ENCODE peak calls at places on chromosome 16, in five cellular contexts. T is mesenchymal stem cell, G is H1, L is IMR-90, M is H9. V is an unnamed sample.

GRCh38 chr16:7871979-7872378 is 539.3 kb downstream of the RBFOX1 start:
- DNase-seq in T (no peak), G (no peak), M (no peak), L (no peak), V (no peak)

GRCh38 chr16:50308237-50308965 is 42.0 kb downstream of the ADCY7 start:
- DNase-seq in G (no peak), T (no peak), M (no peak), L (no peak), V (no peak)

GRCh38 chr16:5176505-5176904 is 78.9 kb upstream of the EEF2KMT start:
- DNase-seq in L (no peak), G (no peak), M (no peak), T (no peak), V (peak; percentile 41)

GRCh38 chr16:19696961-19697360 is 21.1 kb downstream of the KNOP1 start:
- DNase-seq in G (no peak), T (no peak), M (no peak), L (no peak), V (no peak)

GRCh38 chr16:66511615-66512500 is 38.1 kb downstream of the TK2 start:
- DNase-seq in T (peak; percentile 75), G (peak; percentile 74), M (peak; percentile 78), L (peak; percentile 72), V (peak; percentile 92)

GRCh38 chr16:81158964-81159363 is 62.8 kb upstream of the GCSH start:
- DNase-seq in T (no peak), M (no peak), G (no peak), L (no peak), V (no peak)

GRCh38 chr16:19696312-19696711 is 21.7 kb downstream of the KNOP1 start:
- DNase-seq in L (peak; percentile 88), M (no peak), G (no peak), T (peak; percentile 95), V (no peak)

GRCh38 chr16:50809561-50809960 is 67.7 kb downstream of the CYLD start:
- DNase-seq in L (no peak), G (no peak), M (no peak), T (no peak), V (peak; percentile 17)

GRCh38 chr16:138049-138417 is 440 bp downstream of the NPRL3 start:
- DNase-seq in L (no peak), T (peak; percentile 44), G (no peak), M (peak; percentile 36), V (peak; percentile 36)

GRCh38 chr16:72203401-72203800 is 31.4 kb upstream of the PMFBP1 start:
- DNase-seq in M (no peak), L (peak; percentile 4), T (peak; percentile 32), G (no peak), V (no peak)

GRCh38 chr16:990516-991291 is 9.1 kb downstream of the SOX8 start:
- DNase-seq in T (no peak), M (no peak), L (no peak), G (no peak), V (no peak)

GRCh38 chr16:75222271-75222783 is 3.5 kb downstream of the CTRB1 start:
- DNase-seq in T (no peak), G (no peak), L (no peak), M (peak; percentile 26), V (no peak)

GRCh38 chr16:66342294-66342900 is 24.1 kb upstream of the CDH5 start:
- DNase-seq in T (peak; percentile 18), L (no peak), M (peak; percentile 66), G (peak; percentile 39), V (peak; percentile 64)

GRCh38 chr16:70253291-70254094 is 1.8 kb upstream of the EXOSC6 start:
- DNase-seq in T (peak; percentile 72), M (peak; percentile 71), G (no peak), L (peak; percentile 36), V (peak; percentile 76)

GRCh38 chr16:2090819-2091721 is 43.3 kb downstream of the TSC2 start:
- DNase-seq in M (peak; percentile 91), G (peak; percentile 59), L (no peak), T (peak; percentile 79), V (peak; percentile 88)

GRCh38 chr16:75114179-75114945 is 2.2 kb downstream of the LDHD start:
- DNase-seq in M (peak; percentile 46), G (no peak), T (no peak), L (no peak), V (no peak)

GRCh38 chr16:49492090-49492801 is 118.6 kb downstream of the C16orf78 start:
- DNase-seq in M (peak; percentile 80), T (peak; percentile 20), L (no peak), G (peak; percentile 15), V (peak; percentile 71)

GRCh38 chr16:72878301-72879269 is 169.3 kb downstream of the ZFHX3 start:
- DNase-seq in T (peak; percentile 93), M (no peak), G (no peak), L (peak; percentile 75), V (peak; percentile 16)

GRCh38 chr16:11597268-11597690 is 10.6 kb upstream of the LITAF start:
- DNase-seq in T (peak; percentile 68), M (no peak), L (no peak), G (no peak), V (no peak)
- H3K27ac ChIP-seq in T (no peak overlapping the region), M (no peak overlapping the region), L (peak overlapping the region; percentile 56), G (peak overlapping the region; percentile 5), V (no peak overlapping the region)

GRCh38 chr16:14050297-14051027 is 20.7 kb upstream of the MRTFB start:
- DNase-seq in M (peak; percentile 88), L (peak; percentile 14), T (no peak), G (peak; percentile 84), V (peak; percentile 99)
- H4K8ac ChIP-seq in M (no peak overlapping the region), L (no peak overlapping the region), T (no peak overlapping the region), G (no peak overlapping the region), V (no peak overlapping the region)

DNA sequence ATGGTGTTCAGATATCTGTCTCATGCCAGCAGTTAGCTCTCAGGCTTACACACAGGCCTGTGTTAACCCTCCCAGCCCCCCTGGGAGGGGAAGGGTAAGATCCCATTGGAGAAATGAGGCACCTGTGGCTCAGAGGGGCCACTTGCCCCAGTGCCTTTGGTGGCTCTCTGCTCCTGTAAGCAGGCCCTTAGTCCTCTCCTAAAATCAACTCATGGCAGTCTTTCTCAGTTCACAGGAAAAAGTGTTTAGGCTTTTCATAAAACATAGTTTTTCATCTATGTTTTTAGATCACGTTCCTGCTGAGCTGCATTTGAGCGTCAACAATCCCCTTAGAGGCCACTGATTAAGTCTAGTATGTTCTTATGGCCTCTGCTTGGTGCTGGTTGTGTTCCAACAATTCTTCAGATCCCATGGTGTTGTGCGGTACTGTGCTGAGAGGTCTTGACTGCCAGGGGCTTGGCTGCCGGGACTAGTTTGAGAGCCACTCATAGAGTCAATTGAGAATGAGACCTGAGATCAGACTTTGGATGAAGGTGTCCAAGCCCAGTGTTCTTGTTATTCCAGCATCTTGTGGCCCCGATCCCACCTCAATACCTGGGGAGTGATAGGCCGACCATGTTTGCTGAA is 10.6 kb downstream of the TAOK2 start:
- DNase-seq in G (no peak), L (no peak), M (no peak), T (no peak), V (no peak)
- H3K27ac ChIP-seq in G (no peak overlapping the region), L (no peak overlapping the region), M (no peak overlapping the region), T (no peak overlapping the region), V (no peak overlapping the region)

GRCh38 chr16:85901110-85901509 is 2.1 kb downstream of the IRF8 start:
- DNase-seq in L (no peak), G (no peak), T (no peak), M (no peak), V (no peak)
- H4K8ac ChIP-seq in L (no peak overlapping the region), G (no peak overlapping the region), T (no peak overlapping the region), M (no peak overlapping the region), V (no peak overlapping the region)

GRCh38 chr16:24541534-24541933 is 2.2 kb downstream of the RBBP6 start:
- DNase-seq in T (no peak), L (no peak), G (no peak), M (no peak), V (no peak)
- H3K27ac ChIP-seq in T (no peak overlapping the region), L (no peak overlapping the region), G (no peak overlapping the region), M (no peak overlapping the region), V (no peak overlapping the region)

GRCh38 chr16:9003763-9004162 is 40.1 kb upstream of the USP7 start:
- DNase-seq in L (no peak), T (no peak), M (no peak), G (no peak), V (no peak)
- H4K8ac ChIP-seq in L (no peak overlapping the region), T (no peak overlapping the region), M (no peak overlapping the region), G (no peak overlapping the region), V (no peak overlapping the region)